ENCODE peak calls at places on chromosomes 2 and 18, in ten cellular contexts. One of them, this sample, is unnamed.

GRCh38 chr2:104654813-104655212 is 199.1 kb upstream of the POU3F3 start:
- DNase-seq in astrocyte: no peak
- DNase-seq in endothelial cell: no peak
- DNase-seq in A549: no peak
- DNase-seq in astrocyte of the cerebellum: no peak
- DNase-seq in B cell: no peak
- DNase-seq in adrenal gland: peak; percentile 32
- DNase-seq in neural progenitor cell: no peak
- DNase-seq in colonic mucosa: no peak
- DNase-seq in epithelial cell of esophagus: no peak
- DNase-seq in this sample: no peak

GRCh38 chr18:48165104-48165866 is 234.8 kb upstream of the SMAD2 start:
- DNase-seq in astrocyte: no peak
- DNase-seq in endothelial cell: no peak
- DNase-seq in A549: no peak
- DNase-seq in astrocyte of the cerebellum: no peak
- DNase-seq in B cell: no peak
- DNase-seq in adrenal gland: peak; percentile 69
- DNase-seq in neural progenitor cell: no peak
- DNase-seq in colonic mucosa: peak; percentile 57
- DNase-seq in epithelial cell of esophagus: no peak
- DNase-seq in this sample: no peak

GRCh38 chr18:11658989-11659388 is 30.1 kb upstream of the GNAL start:
- DNase-seq in astrocyte: no peak
- DNase-seq in endothelial cell: no peak
- DNase-seq in A549: no peak
- DNase-seq in astrocyte of the cerebellum: no peak
- DNase-seq in B cell: no peak
- DNase-seq in adrenal gland: no peak
- DNase-seq in neural progenitor cell: no peak
- DNase-seq in colonic mucosa: no peak
- DNase-seq in epithelial cell of esophagus: peak; percentile 96
- DNase-seq in this sample: peak; percentile 62

GRCh38 chr2:201357216-201357615 is at the start of gene FLACC1:
- DNase-seq in astrocyte: peak; percentile 59
- DNase-seq in endothelial cell: no peak
- DNase-seq in A549: peak; percentile 39
- DNase-seq in astrocyte of the cerebellum: peak; percentile 49
- DNase-seq in B cell: peak; percentile 35
- DNase-seq in adrenal gland: peak; percentile 82
- DNase-seq in neural progenitor cell: peak; percentile 65
- DNase-seq in colonic mucosa: no peak
- DNase-seq in epithelial cell of esophagus: peak; percentile 19
- DNase-seq in this sample: peak; percentile 29

GRCh38 chr2:46695283-46695682 is 215.9 kb downstream of the TMEM247 start:
- DNase-seq in astrocyte: no peak
- DNase-seq in endothelial cell: no peak
- DNase-seq in A549: no peak
- DNase-seq in astrocyte of the cerebellum: no peak
- DNase-seq in B cell: no peak
- DNase-seq in adrenal gland: peak; percentile 53
- DNase-seq in neural progenitor cell: no peak
- DNase-seq in colonic mucosa: no peak
- DNase-seq in epithelial cell of esophagus: peak; percentile 69
- DNase-seq in this sample: peak; percentile 21

GRCh38 chr18:13185675-13186198 is 32.8 kb upstream of the LDLRAD4 start:
- DNase-seq in astrocyte: no peak
- DNase-seq in endothelial cell: no peak
- DNase-seq in A549: no peak
- DNase-seq in astrocyte of the cerebellum: no peak
- DNase-seq in B cell: no peak
- DNase-seq in adrenal gland: no peak
- DNase-seq in neural progenitor cell: no peak
- DNase-seq in colonic mucosa: no peak
- DNase-seq in epithelial cell of esophagus: no peak
- DNase-seq in this sample: no peak

GRCh38 chr2:54575379-54575888 is 119.3 kb downstream of the SPTBN1 start:
- DNase-seq in astrocyte: peak; percentile 81
- DNase-seq in endothelial cell: no peak
- DNase-seq in A549: no peak
- DNase-seq in astrocyte of the cerebellum: no peak
- DNase-seq in B cell: no peak
- DNase-seq in adrenal gland: peak; percentile 72
- DNase-seq in neural progenitor cell: no peak
- DNase-seq in colonic mucosa: no peak
- DNase-seq in epithelial cell of esophagus: peak; percentile 99
- DNase-seq in this sample: peak; percentile 96

GRCh38 chr18:52764271-52764670 is 424.3 kb downstream of the DCC start:
- DNase-seq in astrocyte: no peak
- DNase-seq in endothelial cell: no peak
- DNase-seq in A549: no peak
- DNase-seq in astrocyte of the cerebellum: no peak
- DNase-seq in B cell: no peak
- DNase-seq in adrenal gland: no peak
- DNase-seq in neural progenitor cell: no peak
- DNase-seq in colonic mucosa: no peak
- DNase-seq in epithelial cell of esophagus: no peak
- DNase-seq in this sample: peak; percentile 0

GRCh38 chr2:27509326-27509725 is 12.7 kb downstream of the GCKR start:
- DNase-seq in astrocyte: peak; percentile 54
- DNase-seq in endothelial cell: no peak
- DNase-seq in A549: no peak
- DNase-seq in astrocyte of the cerebellum: peak; percentile 59
- DNase-seq in B cell: no peak
- DNase-seq in adrenal gland: no peak
- DNase-seq in neural progenitor cell: no peak
- DNase-seq in colonic mucosa: no peak
- DNase-seq in epithelial cell of esophagus: no peak
- DNase-seq in this sample: peak; percentile 29

GRCh38 chr18:62300359-62300963 is 24.6 kb upstream of the TNFRSF11A start:
- DNase-seq in astrocyte: no peak
- DNase-seq in endothelial cell: no peak
- DNase-seq in A549: no peak
- DNase-seq in astrocyte of the cerebellum: no peak
- DNase-seq in B cell: no peak
- DNase-seq in adrenal gland: no peak
- DNase-seq in neural progenitor cell: no peak
- DNase-seq in colonic mucosa: no peak
- DNase-seq in epithelial cell of esophagus: no peak
- DNase-seq in this sample: no peak

GRCh38 chr18:76386886-76387285 is 108.2 kb downstream of the ZNF516 start:
- DNase-seq in astrocyte: no peak
- DNase-seq in endothelial cell: no peak
- DNase-seq in A549: no peak
- DNase-seq in astrocyte of the cerebellum: no peak
- DNase-seq in B cell: no peak
- DNase-seq in adrenal gland: no peak
- DNase-seq in neural progenitor cell: no peak
- DNase-seq in colonic mucosa: no peak
- DNase-seq in epithelial cell of esophagus: no peak
- DNase-seq in this sample: no peak

GRCh38 chr2:172743898-172744297 is 8.3 kb downstream of the RAPGEF4 start:
- DNase-seq in astrocyte: no peak
- DNase-seq in endothelial cell: no peak
- DNase-seq in A549: no peak
- DNase-seq in astrocyte of the cerebellum: no peak
- DNase-seq in B cell: no peak
- DNase-seq in adrenal gland: no peak
- DNase-seq in neural progenitor cell: no peak
- DNase-seq in colonic mucosa: no peak
- DNase-seq in epithelial cell of esophagus: no peak
- DNase-seq in this sample: no peak

GRCh38 chr2:224263571-224264043 is 138.3 kb downstream of the FAM124B start:
- DNase-seq in astrocyte: peak; percentile 74
- DNase-seq in endothelial cell: no peak
- DNase-seq in A549: no peak
- DNase-seq in astrocyte of the cerebellum: no peak
- DNase-seq in B cell: no peak
- DNase-seq in adrenal gland: no peak
- DNase-seq in neural progenitor cell: no peak
- DNase-seq in colonic mucosa: no peak
- DNase-seq in epithelial cell of esophagus: no peak
- DNase-seq in this sample: no peak

GRCh38 chr18:61199131-61199903 is 133.9 kb upstream of the CDH20 start:
- DNase-seq in astrocyte: peak; percentile 71
- DNase-seq in endothelial cell: no peak
- DNase-seq in A549: no peak
- DNase-seq in astrocyte of the cerebellum: peak; percentile 59
- DNase-seq in B cell: no peak
- DNase-seq in adrenal gland: no peak
- DNase-seq in neural progenitor cell: no peak
- DNase-seq in colonic mucosa: no peak
- DNase-seq in epithelial cell of esophagus: no peak
- DNase-seq in this sample: no peak

GRCh38 chr2:200810967-200811335 is 759 bp upstream of the BZW1 start:
- DNase-seq in astrocyte: no peak
- DNase-seq in endothelial cell: no peak
- DNase-seq in A549: peak; percentile 19
- DNase-seq in astrocyte of the cerebellum: no peak
- DNase-seq in B cell: no peak
- DNase-seq in adrenal gland: no peak
- DNase-seq in neural progenitor cell: no peak
- DNase-seq in colonic mucosa: no peak
- DNase-seq in epithelial cell of esophagus: no peak
- DNase-seq in this sample: no peak

GRCh38 chr2:213188971-213189899 is 37.8 kb upstream of the IKZF2 start:
- DNase-seq in astrocyte: peak; percentile 30
- DNase-seq in endothelial cell: peak; percentile 26
- DNase-seq in A549: no peak
- DNase-seq in astrocyte of the cerebellum: no peak
- DNase-seq in B cell: no peak
- DNase-seq in adrenal gland: no peak
- DNase-seq in neural progenitor cell: peak; percentile 90
- DNase-seq in colonic mucosa: no peak
- DNase-seq in epithelial cell of esophagus: peak; percentile 38
- DNase-seq in this sample: no peak

GRCh38 chr2:61151434-61151833 is 10.6 kb upstream of the C2orf74 start:
- DNase-seq in astrocyte: no peak
- DNase-seq in endothelial cell: no peak
- DNase-seq in A549: no peak
- DNase-seq in astrocyte of the cerebellum: peak; percentile 9
- DNase-seq in B cell: no peak
- DNase-seq in adrenal gland: peak; percentile 26
- DNase-seq in neural progenitor cell: no peak
- DNase-seq in colonic mucosa: no peak
- DNase-seq in epithelial cell of esophagus: peak; percentile 41
- DNase-seq in this sample: peak; percentile 38

GRCh38 chr2:201450910-201451329 is 338 bp downstream of the TRAK2 start:
- DNase-seq in astrocyte: peak; percentile 40
- DNase-seq in endothelial cell: no peak
- DNase-seq in A549: peak; percentile 25
- DNase-seq in astrocyte of the cerebellum: no peak
- DNase-seq in B cell: no peak
- DNase-seq in adrenal gland: no peak
- DNase-seq in neural progenitor cell: peak; percentile 45
- DNase-seq in colonic mucosa: no peak
- DNase-seq in epithelial cell of esophagus: no peak
- DNase-seq in this sample: no peak

DNA sequence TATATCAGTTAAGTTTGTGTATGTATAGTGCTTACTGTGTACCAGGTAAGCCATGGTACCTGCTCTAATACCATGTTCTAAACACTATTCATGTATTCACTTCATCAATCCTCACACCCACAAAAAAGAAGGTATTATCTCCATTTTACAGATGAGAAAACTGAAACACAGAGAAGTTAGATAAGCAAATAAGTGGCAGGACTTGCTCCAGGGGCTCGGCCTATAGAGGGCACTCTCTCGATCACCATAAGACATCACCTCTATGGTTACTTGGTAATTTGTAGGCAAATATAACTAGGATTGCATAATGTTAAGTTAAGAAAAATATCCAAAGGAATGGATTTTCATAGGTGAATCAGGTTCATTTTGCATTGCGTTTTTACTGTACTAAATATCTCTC is 118.1 kb upstream of the FN1 start:
- DNase-seq in astrocyte: no peak
- DNase-seq in endothelial cell: no peak
- DNase-seq in A549: no peak
- DNase-seq in astrocyte of the cerebellum: no peak
- DNase-seq in B cell: no peak
- DNase-seq in adrenal gland: no peak
- DNase-seq in neural progenitor cell: no peak
- DNase-seq in colonic mucosa: no peak
- DNase-seq in epithelial cell of esophagus: peak; percentile 21
- DNase-seq in this sample: no peak
- TF ChIP-seq CTCF in astrocyte: no peak
- TF ChIP-seq CTCF in endothelial cell: no peak
- TF ChIP-seq CTCF in A549: no peak
- TF ChIP-seq CTCF in astrocyte of the cerebellum: no peak
- TF ChIP-seq CTCF in B cell: no peak
- TF ChIP-seq CTCF in adrenal gland: no peak
- TF ChIP-seq CTCF in neural progenitor cell: peak; percentile 24
- TF ChIP-seq CTCF in colonic mucosa: no peak
- TF ChIP-seq CTCF in epithelial cell of esophagus: peak; percentile 16
- TF ChIP-seq CTCF in this sample: no peak

GRCh38 chr18:79056827-79057367 is 12.3 kb upstream of the ATP9B start:
- DNase-seq in astrocyte: no peak
- DNase-seq in endothelial cell: no peak
- DNase-seq in A549: no peak
- DNase-seq in astrocyte of the cerebellum: no peak
- DNase-seq in B cell: no peak
- DNase-seq in adrenal gland: no peak
- DNase-seq in neural progenitor cell: no peak
- DNase-seq in colonic mucosa: no peak
- DNase-seq in epithelial cell of esophagus: no peak
- DNase-seq in this sample: no peak
- TF ChIP-seq CTCF in astrocyte: no peak
- TF ChIP-seq CTCF in endothelial cell: no peak
- TF ChIP-seq CTCF in A549: no peak
- TF ChIP-seq CTCF in astrocyte of the cerebellum: no peak
- TF ChIP-seq CTCF in B cell: no peak
- TF ChIP-seq CTCF in adrenal gland: no peak
- TF ChIP-seq CTCF in neural progenitor cell: no peak
- TF ChIP-seq CTCF in colonic mucosa: no peak
- TF ChIP-seq CTCF in epithelial cell of esophagus: no peak
- TF ChIP-seq CTCF in this sample: no peak

GRCh38 chr18:42137671-42138375 is 182.8 kb downstream of the PIK3C3 start:
- DNase-seq in astrocyte: no peak
- DNase-seq in endothelial cell: no peak
- DNase-seq in A549: no peak
- DNase-seq in astrocyte of the cerebellum: no peak
- DNase-seq in B cell: no peak
- DNase-seq in adrenal gland: no peak
- DNase-seq in neural progenitor cell: no peak
- DNase-seq in colonic mucosa: no peak
- DNase-seq in epithelial cell of esophagus: no peak
- DNase-seq in this sample: no peak

GRCh38 chr18:42141439-42141838 is 186.4 kb downstream of the PIK3C3 start:
- DNase-seq in astrocyte: no peak
- DNase-seq in endothelial cell: no peak
- DNase-seq in A549: no peak
- DNase-seq in astrocyte of the cerebellum: no peak
- DNase-seq in B cell: no peak
- DNase-seq in adrenal gland: peak; percentile 12
- DNase-seq in neural progenitor cell: no peak
- DNase-seq in colonic mucosa: no peak
- DNase-seq in epithelial cell of esophagus: no peak
- DNase-seq in this sample: no peak
- TF ChIP-seq CTCF in astrocyte: no peak
- TF ChIP-seq CTCF in endothelial cell: no peak
- TF ChIP-seq CTCF in A549: no peak
- TF ChIP-seq CTCF in astrocyte of the cerebellum: no peak
- TF ChIP-seq CTCF in B cell: no peak
- TF ChIP-seq CTCF in adrenal gland: peak; percentile 32
- TF ChIP-seq CTCF in neural progenitor cell: peak; percentile 9
- TF ChIP-seq CTCF in colonic mucosa: no peak
- TF ChIP-seq CTCF in epithelial cell of esophagus: no peak
- TF ChIP-seq CTCF in this sample: no peak

GRCh38 chr2:237464757-237465391 is 22.2 kb upstream of the MLPH start:
- DNase-seq in astrocyte: no peak
- DNase-seq in endothelial cell: no peak
- DNase-seq in A549: no peak
- DNase-seq in astrocyte of the cerebellum: no peak
- DNase-seq in B cell: no peak
- DNase-seq in adrenal gland: no peak
- DNase-seq in neural progenitor cell: no peak
- DNase-seq in colonic mucosa: no peak
- DNase-seq in epithelial cell of esophagus: no peak
- DNase-seq in this sample: no peak
- TF ChIP-seq CTCF in astrocyte: no peak
- TF ChIP-seq CTCF in endothelial cell: no peak
- TF ChIP-seq CTCF in A549: no peak
- TF ChIP-seq CTCF in astrocyte of the cerebellum: no peak
- TF ChIP-seq CTCF in B cell: no peak
- TF ChIP-seq CTCF in adrenal gland: no peak
- TF ChIP-seq CTCF in neural progenitor cell: no peak
- TF ChIP-seq CTCF in colonic mucosa: no peak
- TF ChIP-seq CTCF in epithelial cell of esophagus: no peak
- TF ChIP-seq CTCF in this sample: no peak

This sample was measured in MCF 10A.